ENCODE peak calls at places on chromosomes 6 and 20, in five cellular contexts. E, X, Q, A and J are unnamed samples.

GRCh38 chr20:3658708-3659491 is 4.3 kb downstream of the GFRA4 start:
- DNase-seq in E (peak; percentile 81), X (no peak), Q (no peak), A (peak; percentile 77), J (no peak)

GRCh38 chr6:27400877-27401642 is 12.5 kb downstream of the ZNF391 start:
- DNase-seq in E (no peak), X (no peak), Q (no peak), A (no peak), J (no peak)

GRCh38 chr20:19024296-19025035 is 188.0 kb upstream of the SLC24A3 start:
- DNase-seq in E (no peak), X (no peak), Q (no peak), A (no peak), J (no peak)

GRCh38 chr20:10611357-10611756 is 62.4 kb downstream of the JAG1 start:
- DNase-seq in E (peak; percentile 44), X (peak; percentile 18), Q (no peak), A (no peak), J (peak; percentile 38)

GRCh38 chr6:105849741-105850140 is 236.4 kb upstream of the PRDM1 start:
- DNase-seq in E (no peak), X (no peak), Q (no peak), A (no peak), J (no peak)

GRCh38 chr6:156729248-156729647 is 47.9 kb upstream of the ARID1B start:
- DNase-seq in E (no peak), X (no peak), Q (no peak), A (peak; percentile 36), J (no peak)

GRCh38 chr6:128672023-128672422 is 151.6 kb upstream of the PTPRK start:
- DNase-seq in E (no peak), X (no peak), Q (no peak), A (no peak), J (peak; percentile 33)

GRCh38 chr6:121620002-121620740 is 184.7 kb downstream of the GJA1 start:
- DNase-seq in E (no peak), X (no peak), Q (peak; percentile 49), A (no peak), J (no peak)

GRCh38 chr6:158207452-158207788 is 39.3 kb downstream of the GTF2H5 start:
- DNase-seq in E (peak; percentile 80), X (no peak), Q (no peak), A (peak; percentile 82), J (no peak)

GRCh38 chr6:85715797-85716196 is 73.1 kb upstream of the SYNCRIP start:
- DNase-seq in E (no peak), X (no peak), Q (no peak), A (no peak), J (no peak)

DNA sequence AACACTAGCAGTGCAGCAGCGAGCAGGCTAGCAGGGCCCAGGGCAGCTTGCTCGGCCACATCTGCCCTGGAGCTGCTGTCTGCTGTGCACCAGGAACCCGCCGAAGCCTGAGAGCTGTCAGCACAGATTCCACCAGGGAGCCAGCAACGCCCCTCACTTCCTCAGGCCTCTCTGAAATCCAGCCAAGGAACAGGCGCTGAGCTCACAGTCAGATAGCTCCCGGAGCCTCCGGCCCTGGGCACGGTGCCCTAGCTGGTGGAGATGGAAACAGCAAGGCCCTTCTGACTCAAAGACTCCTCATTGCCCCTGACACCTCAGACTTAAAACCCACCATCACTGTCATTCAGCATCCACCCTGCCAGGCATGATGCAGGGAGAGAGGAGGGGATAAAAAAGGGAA is 839.4 kb downstream of the MAFB start:
- DNase-seq in E (no peak), X (no peak), Q (no peak), A (no peak), J (peak; percentile 70)
- TF ChIP-seq YY1 in E (no peak), X (no peak), Q (no peak), A (no peak), J (no peak)

GRCh38 chr6:133892444-133893323 is 3.8 kb downstream of the TCF21 start:
- DNase-seq in E (no peak), X (no peak), Q (no peak), A (no peak), J (peak; percentile 75)
- TF ChIP-seq YY1 in E (no peak), X (no peak), Q (no peak), A (no peak), J (no peak)

GRCh38 chr6:11585426-11586016 is 48.0 kb downstream of the TMEM170B start:
- DNase-seq in E (peak; percentile 55), X (peak; percentile 64), Q (no peak), A (peak; percentile 32), J (peak; percentile 51)
- TF ChIP-seq YY1 in E (no peak), X (no peak), Q (no peak), A (no peak), J (no peak)

GRCh38 chr20:17518339-17519052 is 12.7 kb downstream of the BFSP1 start:
- DNase-seq in E (no peak), X (peak; percentile 37), Q (no peak), A (no peak), J (peak; percentile 45)
- TF ChIP-seq YY1 in E (no peak), X (no peak), Q (no peak), A (no peak), J (no peak)

GRCh38 chr6:149453597-149454340 is 31.0 kb downstream of the ZC3H12D start:
- DNase-seq in E (no peak), X (no peak), Q (no peak), A (no peak), J (no peak)
- TF ChIP-seq YY1 in E (no peak), X (no peak), Q (no peak), A (no peak), J (no peak)

GRCh38 chr6:26305097-26305841 is 59.7 kb upstream of the BTN3A2 start:
- DNase-seq in E (peak; percentile 77), X (peak; percentile 95), Q (no peak), A (no peak), J (no peak)
- TF ChIP-seq YY1 in E (peak; percentile 34), X (no peak), Q (no peak), A (peak; percentile 10), J (no peak)

GRCh38 chr20:59246691-59247090 is 53.7 kb upstream of the EDN3 start:
- DNase-seq in E (no peak), X (no peak), Q (no peak), A (no peak), J (no peak)

GRCh38 chr20:59253325-59253724 is 47.1 kb upstream of the EDN3 start:
- DNase-seq in E (no peak), X (no peak), Q (no peak), A (no peak), J (no peak)

GRCh38 chr20:59242714-59243626 is 57.4 kb upstream of the EDN3 start:
- DNase-seq in E (no peak), X (no peak), Q (no peak), A (no peak), J (no peak)

GRCh38 chr20:59250293-59250692 is 50.1 kb upstream of the EDN3 start:
- DNase-seq in E (no peak), X (no peak), Q (no peak), A (no peak), J (no peak)

GRCh38 chr20:59248031-59248684 is 52.3 kb upstream of the EDN3 start:
- DNase-seq in E (no peak), X (no peak), Q (no peak), A (no peak), J (no peak)
- TF ChIP-seq YY1 in E (no peak), X (no peak), Q (no peak), A (no peak), J (no peak)

GRCh38 chr20:34410331-34410730 is 47.3 kb downstream of the ITCH start:
- DNase-seq in E (no peak), X (no peak), Q (no peak), A (no peak), J (no peak)

GRCh38 chr20:34403908-34404307 is 40.8 kb downstream of the ITCH start:
- DNase-seq in E (no peak), X (no peak), Q (no peak), A (no peak), J (no peak)

GRCh38 chr20:34404803-34405202 is 41.7 kb downstream of the ITCH start:
- DNase-seq in E (no peak), X (no peak), Q (no peak), A (no peak), J (no peak)

GRCh38 chr20:34412453-34412852 is 49.4 kb downstream of the ITCH start:
- DNase-seq in E (no peak), X (no peak), Q (no peak), A (no peak), J (no peak)

DNA sequence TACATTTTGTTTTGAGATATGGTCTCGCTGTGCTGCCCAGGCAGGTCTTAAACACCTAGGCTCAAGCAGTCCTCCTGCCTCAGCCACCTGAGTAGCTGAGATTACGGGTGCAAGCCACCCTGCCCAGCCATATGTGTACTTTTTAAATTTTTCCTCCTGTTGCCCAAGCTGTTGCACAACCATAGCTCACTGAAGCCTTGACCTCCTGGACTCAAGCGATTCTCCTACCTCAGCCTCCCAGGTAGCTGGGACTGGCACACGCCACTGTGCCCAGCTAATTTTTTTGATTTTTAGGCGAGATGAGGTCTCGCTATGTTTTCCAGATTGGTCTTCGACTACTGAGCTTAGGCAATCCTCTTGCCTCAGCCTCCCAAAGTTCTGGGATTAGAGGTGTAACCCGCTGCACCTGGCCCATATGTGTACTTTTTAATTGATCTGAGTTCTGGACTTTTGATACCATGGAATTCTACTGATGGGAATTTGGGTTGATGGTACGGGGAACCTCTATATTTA is 44.9 kb downstream of the ITCH start:
- DNase-seq in E (peak; percentile 93), X (no peak), Q (no peak), A (no peak), J (no peak)
- TF ChIP-seq YY1 in E (peak; percentile 31), X (no peak), Q (no peak), A (no peak), J (no peak)